ENCODE peak calls at places on chromosomes 1 and 21, in five cellular contexts. P is pancreas, N is right lobe of liver, Y is A549, W is tibial nerve. U is an unnamed sample.

GRCh38 chr1:237394263-237394662 is 352.3 kb downstream of the RYR2 start:
- DNase-seq in P (no peak), N (no peak), Y (no peak), W (no peak), U (no peak)

GRCh38 chr1:108121361-108122143 is 78.6 kb downstream of the SLC25A24 start:
- DNase-seq in P (no peak), N (no peak), Y (no peak), W (no peak), U (no peak)

GRCh38 chr1:102919659-102920058 is 188.7 kb downstream of the COL11A1 start:
- DNase-seq in P (no peak), N (no peak), Y (no peak), W (no peak), U (no peak)

GRCh38 chr1:183837062-183837461 is 32.1 kb downstream of the RGL1 start:
- DNase-seq in P (no peak), N (no peak), Y (no peak), W (no peak), U (no peak)

GRCh38 chr21:42193131-42193671 is 25.7 kb upstream of the ABCG1 start:
- DNase-seq in P (no peak), N (no peak), Y (no peak), W (no peak), U (no peak)

GRCh38 chr1:41851589-41851988 is 67.1 kb downstream of the HIVEP3 start:
- DNase-seq in P (no peak), N (no peak), Y (no peak), W (no peak), U (no peak)

GRCh38 chr1:80066060-80066459 is 1059.5 kb upstream of the ADGRL4 start:
- DNase-seq in P (no peak), N (no peak), Y (no peak), W (no peak), U (no peak)

GRCh38 chr1:15915991-15916390 is 59.9 kb downstream of the ZBTB17 start:
- DNase-seq in P (no peak), N (no peak), Y (no peak), W (no peak), U (no peak)

GRCh38 chr1:11942280-11942679 is 7.8 kb downstream of the PLOD1 start:
- DNase-seq in P (no peak), N (no peak), Y (no peak), W (no peak), U (no peak)

GRCh38 chr1:51969038-51969705 is 21.3 kb downstream of the RAB3B start:
- DNase-seq in P (no peak), N (no peak), Y (peak; percentile 66), W (no peak), U (no peak)

GRCh38 chr1:95084317-95085176 is 11.8 kb upstream of the ALG14 start:
- DNase-seq in P (no peak), N (no peak), Y (peak; percentile 55), W (peak; percentile 17), U (no peak)

GRCh38 chr1:242129103-242129502 is 130.2 kb upstream of the MAP1LC3C start:
- DNase-seq in P (no peak), N (no peak), Y (peak; percentile 14), W (no peak), U (no peak)

DNA sequence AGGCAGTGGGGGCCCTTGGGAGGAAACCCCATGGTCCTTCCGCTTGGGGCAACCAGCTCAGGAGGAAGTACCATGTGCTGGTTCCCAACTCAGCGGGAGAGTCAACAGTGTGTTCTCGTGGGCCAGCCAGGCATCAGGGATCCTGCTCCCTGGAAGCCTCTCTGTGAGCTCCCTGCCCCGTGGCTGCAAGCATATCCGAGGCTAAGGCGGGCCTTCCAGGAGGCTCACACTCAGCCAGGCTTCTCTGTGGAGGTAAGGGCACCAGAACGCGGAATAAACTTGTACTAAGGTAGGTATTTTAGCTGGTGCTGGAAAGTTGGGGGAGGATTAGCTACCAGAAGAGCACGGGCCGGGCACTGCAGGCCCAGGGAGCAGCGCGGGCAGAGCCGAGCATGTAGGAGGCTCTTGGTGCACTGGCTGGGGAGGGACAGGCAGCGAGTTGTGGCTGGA is 74.7 kb upstream of the POU3F1 start:
- DNase-seq in P (no peak), N (no peak), Y (no peak), W (no peak), U (no peak)
- H3K4me1 ChIP-seq in P (no peaks in the 10 kb centered on the region), N (peaks cover 11% of the 10 kb centered on the region), Y (peaks cover 6% of the 10 kb centered on the region), W (no peaks in the 10 kb centered on the region), U (no peaks in the 10 kb centered on the region)

GRCh38 chr1:161777250-161777649 is 11.1 kb downstream of the ATF6 start:
- DNase-seq in P (no peak), N (no peak), Y (no peak), W (no peak), U (no peak)
- H3K4me3 ChIP-seq in P (no peak overlapping the region), N (no peak overlapping the region), Y (no peak overlapping the region), W (no peak overlapping the region), U (no peak overlapping the region)

GRCh38 chr1:99685516-99686180 is 39.7 kb downstream of the PALMD start:
- DNase-seq in P (peak; percentile 77), N (peak; percentile 84), Y (peak; percentile 9), W (peak; percentile 78), U (peak; percentile 21)
- TF ChIP-seq CTCF in P (peak; percentile 52), N (peak; percentile 55), Y (peak; percentile 48), W (peak; percentile 40), U (no peak)

GRCh38 chr1:22639286-22639685 is 2.9 kb downstream of the C1QA start:
- DNase-seq in P (no peak), N (no peak), Y (no peak), W (no peak), U (no peak)
- H3K4me1 ChIP-seq in P (peaks cover 4% of the 10 kb centered on the region), N (no peaks in the 10 kb centered on the region), Y (peaks cover 5% of the 10 kb centered on the region), W (no peaks in the 10 kb centered on the region), U (peaks cover 2% of the 10 kb centered on the region)

GRCh38 chr1:4752059-4752458 is 97.7 kb downstream of the AJAP1 start:
- DNase-seq in P (no peak), N (no peak), Y (no peak), W (no peak), U (no peak)

GRCh38 chr1:4754816-4755215 is 100.4 kb downstream of the AJAP1 start:
- DNase-seq in P (no peak), N (no peak), Y (no peak), W (no peak), U (no peak)

GRCh38 chr1:4756851-4757580 is 102.6 kb downstream of the AJAP1 start:
- DNase-seq in P (no peak), N (no peak), Y (no peak), W (no peak), U (no peak)

GRCh38 chr1:4756184-4756504 is 101.7 kb downstream of the AJAP1 start:
- DNase-seq in P (no peak), N (no peak), Y (no peak), W (no peak), U (no peak)

DNA sequence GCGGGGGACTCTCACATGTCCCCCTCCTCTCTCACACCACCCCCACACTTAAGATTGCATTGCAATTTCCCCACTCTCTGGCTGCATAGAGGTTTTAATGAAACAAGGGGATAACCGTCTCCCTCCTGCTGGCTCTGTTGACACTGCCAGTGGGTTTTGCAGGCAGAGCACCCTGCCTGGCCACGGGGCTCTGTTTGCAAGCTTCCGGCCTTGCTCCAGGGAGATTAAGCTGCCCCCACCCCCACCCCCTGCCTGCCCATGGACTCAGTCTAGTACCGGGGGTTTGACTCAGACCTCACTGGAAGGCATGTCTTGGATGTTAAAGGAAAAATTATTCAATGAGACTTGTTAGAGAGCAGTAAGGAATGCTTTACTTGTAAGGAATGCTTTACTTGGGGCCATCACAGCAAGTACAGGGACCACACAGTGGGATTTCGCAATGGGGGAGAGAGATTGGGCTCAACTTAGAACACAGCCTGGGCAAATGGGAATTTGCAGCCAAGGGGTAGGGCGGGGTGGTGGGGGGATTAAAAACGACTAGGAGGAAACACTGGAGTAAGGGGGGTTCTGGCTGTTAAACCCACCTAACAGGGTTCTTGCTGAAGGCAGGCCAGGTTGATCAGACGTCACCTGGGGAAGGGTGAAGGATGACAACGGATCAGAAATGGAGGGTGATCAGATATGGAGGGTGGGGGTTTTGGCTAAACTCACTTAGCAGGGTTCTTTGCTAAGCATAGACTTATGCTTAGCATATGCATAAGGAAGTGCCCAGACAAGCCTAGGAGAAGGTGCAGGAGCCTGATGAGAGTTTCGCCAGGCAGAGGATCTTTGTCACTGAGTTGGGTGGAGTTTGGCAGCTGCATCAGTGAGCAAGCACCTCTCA is 101.1 kb downstream of the AJAP1 start:
- DNase-seq in P (no peak), N (no peak), Y (no peak), W (no peak), U (no peak)
- H3K4me3 ChIP-seq in P (no peak overlapping the region), N (no peak overlapping the region), Y (no peak overlapping the region), W (no peak overlapping the region), U (no peak overlapping the region)

DNA sequence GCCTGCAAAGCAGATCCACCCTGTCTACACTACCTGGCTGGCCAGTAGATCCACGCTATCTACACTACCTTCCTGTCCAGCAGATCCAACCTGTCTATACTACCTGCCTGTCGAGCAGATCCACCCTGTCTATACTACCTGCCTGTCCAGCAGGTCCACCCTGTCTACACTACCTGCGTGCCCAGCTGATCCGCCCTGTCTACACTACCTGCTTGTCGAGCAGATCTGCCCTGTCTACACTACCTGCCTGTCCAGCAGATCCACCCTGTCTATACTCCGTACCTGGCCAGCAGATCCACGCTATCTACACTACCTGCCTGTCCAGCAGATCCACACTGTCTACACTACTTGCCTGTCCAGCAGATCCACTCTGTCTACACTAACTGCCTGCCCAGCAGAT is 102.8 kb upstream of the SAMD11 start:
- DNase-seq in P (no peak), N (no peak), Y (no peak), W (no peak), U (no peak)
- TF ChIP-seq CTCF in P (no peak), N (no peak), Y (no peak), W (no peak), U (no peak)

DNA sequence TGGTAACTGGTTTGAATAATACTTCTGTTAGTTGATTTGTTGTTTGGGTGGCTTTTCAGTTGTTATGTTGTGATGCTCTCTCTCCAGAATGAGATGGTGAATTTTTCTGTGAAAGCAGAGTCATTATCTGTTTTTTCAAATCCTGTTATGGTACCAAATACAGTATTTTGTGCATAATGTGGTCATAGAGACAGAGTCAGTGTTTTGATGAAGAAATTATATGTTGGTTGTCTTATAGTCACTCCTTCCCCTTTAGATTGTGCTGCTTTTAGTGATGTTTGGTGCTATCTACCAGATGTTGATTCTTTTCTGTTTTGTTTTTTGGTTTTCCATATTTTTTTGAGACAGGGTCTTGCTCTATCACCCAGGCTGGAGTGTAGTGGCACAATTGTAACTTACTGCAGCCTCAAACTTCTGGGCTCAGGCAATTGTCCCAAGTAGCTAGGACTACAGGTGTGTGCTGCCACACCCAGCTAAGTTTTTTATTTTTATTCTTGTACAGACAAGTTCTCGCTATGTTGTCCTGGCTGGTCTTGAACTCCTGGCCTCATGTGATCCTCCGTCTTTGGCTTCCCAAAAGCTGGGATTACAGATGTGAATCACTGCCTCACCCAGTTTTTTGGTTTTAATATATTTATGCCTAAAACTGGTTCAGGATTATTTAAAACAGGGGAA is 7.2 kb downstream of the PPP2R5A start:
- DNase-seq in P (no peak), N (no peak), Y (no peak), W (no peak), U (no peak)
- H3K4me1 ChIP-seq in P (peaks cover 62% of the 10 kb centered on the region), N (peaks cover 79% of the 10 kb centered on the region), Y (peaks cover 44% of the 10 kb centered on the region), W (peaks cover 53% of the 10 kb centered on the region), U (peaks cover 69% of the 10 kb centered on the region)

DNA sequence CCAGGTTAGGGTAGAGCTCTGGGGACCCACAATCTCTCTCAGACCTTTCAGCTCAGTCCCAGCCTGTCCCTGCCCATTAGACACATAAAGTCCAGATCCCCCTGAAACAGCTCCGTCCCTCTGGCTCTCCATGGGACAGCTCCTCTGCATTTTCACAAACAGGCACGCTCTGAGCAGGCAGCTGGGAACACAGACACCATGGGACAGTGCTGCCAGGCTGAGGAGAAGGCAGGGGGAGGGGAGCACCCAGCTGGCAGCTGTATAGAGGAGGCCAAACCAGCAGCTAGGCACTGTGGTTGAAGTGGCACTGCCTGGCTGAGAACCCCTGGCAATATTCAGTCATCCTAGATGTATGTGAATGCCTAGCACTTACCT is 2.0 kb downstream of the TMEM63A start:
- DNase-seq in P (peak; percentile 49), N (peak; percentile 67), Y (no peak), W (no peak), U (no peak)
- H3K4me3 ChIP-seq in P (no peak overlapping the region), N (peak overlapping the region; percentile 98), Y (no peak overlapping the region), W (peak overlapping the region; percentile 9), U (peak overlapping the region; percentile 83)

U was measured in thoracic aorta.